ENCODE peak calls at places on chromosomes 6 and 20, in five cellular contexts. W is HCT116, O is type B pancreatic cell, B is AG10803, X is GM13976. Q is an unnamed sample.

GRCh38 chr20:997016-997415 is 5.1 kb downstream of the RSPO4 start:
- DNase-seq in W (no peak), O (no peak), B (no peak), X (no peak), Q (no peak)

GRCh38 chr20:1871807-1872455 is 23.3 kb upstream of the SIRPA start:
- DNase-seq in W (no peak), O (peak; percentile 45), B (no peak), X (peak; percentile 61), Q (no peak)

GRCh38 chr20:8476023-8476422 is 344.0 kb downstream of the PLCB1 start:
- DNase-seq in W (no peak), O (no peak), B (no peak), X (no peak), Q (no peak)

GRCh38 chr20:50861012-50861411 is 66.2 kb downstream of the BCAS4 start:
- DNase-seq in W (no peak), O (no peak), B (no peak), X (no peak), Q (no peak)

GRCh38 chr6:39203804-39204495 is 25.3 kb downstream of the KCNK5 start:
- DNase-seq in W (peak; percentile 27), O (no peak), B (no peak), X (no peak), Q (no peak)

GRCh38 chr6:108904731-108905130 is 56.5 kb downstream of the ARMC2 start:
- DNase-seq in W (no peak), O (no peak), B (no peak), X (peak; percentile 35), Q (no peak)

GRCh38 chr6:17687136-17687535 is 19.6 kb downstream of the NUP153 start:
- DNase-seq in W (no peak), O (no peak), B (no peak), X (no peak), Q (no peak)

GRCh38 chr20:35561268-35561667 is 19.4 kb downstream of the ERGIC3 start:
- DNase-seq in W (no peak), O (no peak), B (peak; percentile 48), X (no peak), Q (peak; percentile 11)

GRCh38 chr20:57714409-57715267 is 4.8 kb upstream of the PMEPA1 start:
- DNase-seq in W (no peak), O (no peak), B (peak; percentile 84), X (no peak), Q (no peak)

GRCh38 chr6:162029873-162030576 is 697.5 kb downstream of the PRKN start:
- DNase-seq in W (no peak), O (no peak), B (no peak), X (no peak), Q (no peak)

GRCh38 chr6:41767112-41767946 is 12.4 kb downstream of the FRS3 start:
- DNase-seq in W (no peak), O (no peak), B (peak; percentile 82), X (no peak), Q (peak; percentile 69)

GRCh38 chr6:119126826-119127225 is 48.4 kb upstream of the FAM184A start:
- DNase-seq in W (no peak), O (no peak), B (no peak), X (no peak), Q (no peak)

GRCh38 chr20:4045741-4046140 is 30.4 kb upstream of the RNF24 start:
- DNase-seq in W (no peak), O (no peak), B (peak; percentile 79), X (no peak), Q (no peak)

GRCh38 chr20:37992802-37993538 is 40.3 kb downstream of the TTI1 start:
- DNase-seq in W (no peak), O (no peak), B (peak; percentile 93), X (peak; percentile 65), Q (peak; percentile 80)

GRCh38 chr20:34190679-34191090 is 50.5 kb upstream of the ASIP start:
- DNase-seq in W (peak; percentile 67), O (peak; percentile 82), B (peak; percentile 89), X (peak; percentile 75), Q (peak; percentile 82)

GRCh38 chr6:28104392-28105250 is 19.8 kb upstream of the ZSCAN16 start:
- DNase-seq in W (peak; percentile 45), O (peak; percentile 83), B (peak; percentile 70), X (peak; percentile 93), Q (peak; percentile 44)

GRCh38 chr6:14552891-14553290 is 435.3 kb downstream of the CD83 start:
- DNase-seq in W (no peak), O (no peak), B (no peak), X (no peak), Q (no peak)

GRCh38 chr20:60691966-60692615 is 560.0 kb upstream of the CDH4 start:
- DNase-seq in W (no peak), O (no peak), B (no peak), X (no peak), Q (no peak)

DNA sequence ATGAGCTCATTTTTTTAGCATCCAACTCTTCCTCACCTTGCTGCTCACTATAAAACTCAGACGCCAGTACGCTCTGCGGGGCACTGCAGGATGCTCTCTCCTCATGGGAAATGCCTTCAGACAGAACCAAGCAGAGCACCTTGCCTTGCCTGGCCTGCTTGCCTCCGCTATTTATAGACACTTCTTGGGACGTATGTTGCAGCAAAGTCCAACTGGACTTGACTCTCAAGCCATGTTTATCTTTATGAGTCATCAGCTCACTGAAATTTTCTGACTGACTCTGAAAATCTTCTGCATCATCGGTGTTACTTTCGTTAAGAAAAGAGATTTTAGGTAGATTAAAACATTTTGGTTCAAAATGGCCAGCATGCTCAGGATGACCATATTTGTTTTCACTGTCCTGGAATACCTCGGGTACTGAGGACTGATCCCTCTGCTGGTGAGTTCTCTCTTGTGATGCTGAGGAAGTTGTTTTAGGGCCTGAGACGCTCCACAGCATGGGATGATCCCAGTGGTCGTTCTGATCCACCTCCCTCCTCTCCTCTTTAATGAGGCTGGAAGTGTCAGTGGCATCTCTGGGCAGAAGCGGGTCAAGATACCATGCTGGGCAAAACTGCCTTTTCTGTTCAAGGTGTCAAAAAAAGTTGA is 204.5 kb downstream of the KIF16B start:
- DNase-seq in W (no peak), O (no peak), B (peak; percentile 11), X (no peak), Q (no peak)
- TF ChIP-seq CTCF in W (no peak), O (no peak), B (no peak), X (no peak), Q (no peak)

DNA sequence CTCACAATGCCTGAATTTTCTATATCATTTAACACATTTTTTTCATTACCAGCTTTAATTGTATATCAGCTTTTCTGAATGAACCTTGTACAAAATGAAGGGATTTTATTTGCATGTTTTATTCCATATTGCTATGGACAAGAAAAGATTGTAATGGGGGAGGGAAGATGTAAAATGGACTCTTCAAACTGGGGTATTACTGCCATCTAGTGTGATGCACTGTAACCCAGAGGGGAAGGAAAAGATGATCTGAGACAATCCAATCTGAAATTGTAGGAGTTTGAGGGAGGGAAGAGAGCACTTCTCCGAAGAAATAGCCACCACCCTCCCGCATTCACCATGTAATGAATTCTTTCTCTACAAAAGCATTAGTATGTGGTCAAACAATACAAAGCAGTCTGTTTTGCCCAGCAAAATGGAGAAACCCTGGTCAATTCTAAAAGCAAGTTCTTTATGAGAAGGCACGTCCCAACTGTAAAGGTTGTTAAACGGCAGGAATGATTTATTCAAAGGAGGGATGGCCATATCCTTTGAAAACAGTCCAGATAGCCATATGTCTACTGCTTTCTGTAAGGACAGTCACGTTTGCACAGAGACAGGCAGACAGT is 679.5 kb upstream of the NRSN1 start:
- DNase-seq in W (peak; percentile 1), O (no peak), B (peak; percentile 55), X (no peak), Q (peak; percentile 38)
- TF ChIP-seq CTCF in W (no peak), O (peak; percentile 78), B (peak; percentile 73), X (no peak), Q (peak; percentile 51)

DNA sequence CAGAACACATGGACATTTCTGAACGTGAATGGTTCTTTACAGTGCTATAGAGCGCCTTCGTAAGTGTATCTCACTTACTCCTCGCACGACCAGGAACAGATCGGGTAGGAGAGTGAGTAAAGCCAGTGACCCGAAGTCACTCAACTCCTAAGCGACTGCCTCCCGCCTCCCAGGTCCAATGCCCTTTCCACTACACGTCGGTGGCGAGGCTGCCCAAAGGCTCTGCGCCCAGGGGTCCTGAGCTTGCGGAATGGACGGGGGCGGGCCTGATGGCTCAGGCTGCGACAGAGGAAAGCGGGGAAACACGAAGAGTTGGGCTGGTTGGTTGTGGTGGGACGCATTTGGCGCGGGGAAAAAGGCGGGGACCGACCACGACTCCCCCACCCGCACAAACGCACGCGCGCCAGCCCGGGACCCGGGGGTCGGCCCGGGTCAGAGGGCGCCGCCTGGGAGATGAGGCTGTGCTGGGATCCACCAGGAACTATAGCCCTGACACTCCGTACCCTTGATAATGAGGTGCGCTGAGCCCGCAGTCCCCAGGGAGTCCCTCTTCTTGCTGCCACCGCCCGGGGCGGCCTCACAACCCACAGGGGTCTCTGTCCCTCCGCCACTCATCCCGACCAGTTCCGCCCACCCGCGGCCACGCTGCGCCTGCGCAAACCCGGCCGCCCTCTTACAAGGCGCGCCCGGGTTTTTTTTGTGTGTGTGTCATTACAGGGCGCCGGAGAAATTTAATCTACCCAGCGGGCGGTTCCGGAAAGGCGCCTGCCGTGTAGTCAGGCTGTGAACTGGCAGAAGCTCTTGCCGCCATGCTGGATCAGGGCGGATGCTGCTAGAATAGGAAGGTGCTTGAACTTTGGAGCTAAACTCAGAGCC is at the start of gene BLOC1S5:
- DNase-seq in W (peak; percentile 94), O (peak; percentile 97), B (peak; percentile 97), X (peak; percentile 90), Q (peak; percentile 88)
- TF ChIP-seq CTCF in W (no peak), O (no peak), B (no peak), X (no peak), Q (peak; percentile 7)

GRCh38 chr20:18904624-18905023 is 91.0 kb downstream of the SCP2D1 start:
- DNase-seq in W (peak; percentile 1), O (no peak), B (peak; percentile 2), X (no peak), Q (no peak)
- TF ChIP-seq CTCF in W (no peak), O (no peak), B (peak; percentile 30), X (peak; percentile 21), Q (no peak)

GRCh38 chr6:114690625-114691024 is 347.8 kb upstream of the HS3ST5 start:
- DNase-seq in W (no peak), O (no peak), B (no peak), X (no peak), Q (no peak)
- TF ChIP-seq CTCF in W (no peak), O (no peak), B (no peak), X (no peak), Q (no peak)